ENCODE peak calls at places on chromosome 15, in ten cellular contexts. One of them, this sample, is unnamed.

GRCh38 chr15:51585953-51586352 is 36.6 kb downstream of the DMXL2 start:
- DNase-seq in NCI-H748 treated with DMSO at 0.1 percent for 48 hours: no peak
- DNase-seq in iPS-NIHi11: no peak
- DNase-seq in T follicular helper cell: no peak
- DNase-seq in OCI-M1: no peak
- DNase-seq in bronchial epithelial cell: no peak
- DNase-seq in stimulated activated CD4-positive, alpha-beta T cell treated with anti-CD3 and anti-CD28 coated beads, Interleukin-12 subunit alpha, Interleukin-12 subunit beta, amount 100 ng/mL, for 24 hours: no peak
- DNase-seq in mammary epithelial cell: no peak
- DNase-seq in T-helper 9 cell: no peak
- DNase-seq in H4: no peak
- DNase-seq in this sample: no peak

GRCh38 chr15:26157081-26157480 is 294.0 kb upstream of the ATP10A start:
- DNase-seq in NCI-H748 treated with DMSO at 0.1 percent for 48 hours: peak; percentile 51
- DNase-seq in iPS-NIHi11: no peak
- DNase-seq in T follicular helper cell: no peak
- DNase-seq in OCI-M1: no peak
- DNase-seq in bronchial epithelial cell: no peak
- DNase-seq in stimulated activated CD4-positive, alpha-beta T cell treated with anti-CD3 and anti-CD28 coated beads, Interleukin-12 subunit alpha, Interleukin-12 subunit beta, amount 100 ng/mL, for 24 hours: no peak
- DNase-seq in mammary epithelial cell: no peak
- DNase-seq in T-helper 9 cell: no peak
- DNase-seq in H4: no peak
- DNase-seq in this sample: peak; percentile 43

GRCh38 chr15:99613887-99614642 is 48.3 kb downstream of the MEF2A start:
- DNase-seq in NCI-H748 treated with DMSO at 0.1 percent for 48 hours: no peak
- DNase-seq in iPS-NIHi11: no peak
- DNase-seq in T follicular helper cell: no peak
- DNase-seq in OCI-M1: peak; percentile 63
- DNase-seq in bronchial epithelial cell: peak; percentile 18
- DNase-seq in stimulated activated CD4-positive, alpha-beta T cell treated with anti-CD3 and anti-CD28 coated beads, Interleukin-12 subunit alpha, Interleukin-12 subunit beta, amount 100 ng/mL, for 24 hours: no peak
- DNase-seq in mammary epithelial cell: peak; percentile 20
- DNase-seq in T-helper 9 cell: no peak
- DNase-seq in H4: no peak
- DNase-seq in this sample: no peak

GRCh38 chr15:97961067-97961954 is 808 bp downstream of the ARRDC4 start:
- DNase-seq in NCI-H748 treated with DMSO at 0.1 percent for 48 hours: peak; percentile 6
- DNase-seq in iPS-NIHi11: peak; percentile 39
- DNase-seq in T follicular helper cell: peak; percentile 0
- DNase-seq in OCI-M1: peak; percentile 39
- DNase-seq in bronchial epithelial cell: no peak
- DNase-seq in stimulated activated CD4-positive, alpha-beta T cell treated with anti-CD3 and anti-CD28 coated beads, Interleukin-12 subunit alpha, Interleukin-12 subunit beta, amount 100 ng/mL, for 24 hours: no peak
- DNase-seq in mammary epithelial cell: peak; percentile 40
- DNase-seq in T-helper 9 cell: no peak
- DNase-seq in H4: no peak
- DNase-seq in this sample: peak; percentile 17

GRCh38 chr15:100210338-100210737 is 131.4 kb downstream of the ADAMTS17 start:
- DNase-seq in NCI-H748 treated with DMSO at 0.1 percent for 48 hours: no peak
- DNase-seq in iPS-NIHi11: no peak
- DNase-seq in T follicular helper cell: no peak
- DNase-seq in OCI-M1: no peak
- DNase-seq in bronchial epithelial cell: no peak
- DNase-seq in stimulated activated CD4-positive, alpha-beta T cell treated with anti-CD3 and anti-CD28 coated beads, Interleukin-12 subunit alpha, Interleukin-12 subunit beta, amount 100 ng/mL, for 24 hours: no peak
- DNase-seq in mammary epithelial cell: no peak
- DNase-seq in T-helper 9 cell: no peak
- DNase-seq in H4: no peak
- DNase-seq in this sample: no peak

GRCh38 chr15:38864122-38864521 is 299.5 kb upstream of the RASGRP1 start:
- DNase-seq in NCI-H748 treated with DMSO at 0.1 percent for 48 hours: no peak
- DNase-seq in iPS-NIHi11: no peak
- DNase-seq in T follicular helper cell: no peak
- DNase-seq in OCI-M1: no peak
- DNase-seq in bronchial epithelial cell: no peak
- DNase-seq in stimulated activated CD4-positive, alpha-beta T cell treated with anti-CD3 and anti-CD28 coated beads, Interleukin-12 subunit alpha, Interleukin-12 subunit beta, amount 100 ng/mL, for 24 hours: no peak
- DNase-seq in mammary epithelial cell: no peak
- DNase-seq in T-helper 9 cell: no peak
- DNase-seq in H4: no peak
- DNase-seq in this sample: no peak

GRCh38 chr15:44541282-44541958 is 4.5 kb downstream of the EIF3J start:
- DNase-seq in NCI-H748 treated with DMSO at 0.1 percent for 48 hours: no peak
- DNase-seq in iPS-NIHi11: no peak
- DNase-seq in T follicular helper cell: no peak
- DNase-seq in OCI-M1: no peak
- DNase-seq in bronchial epithelial cell: peak; percentile 33
- DNase-seq in stimulated activated CD4-positive, alpha-beta T cell treated with anti-CD3 and anti-CD28 coated beads, Interleukin-12 subunit alpha, Interleukin-12 subunit beta, amount 100 ng/mL, for 24 hours: no peak
- DNase-seq in mammary epithelial cell: peak; percentile 43
- DNase-seq in T-helper 9 cell: no peak
- DNase-seq in H4: no peak
- DNase-seq in this sample: no peak

GRCh38 chr15:99226802-99227201 is 22.6 kb downstream of the TTC23 start:
- DNase-seq in NCI-H748 treated with DMSO at 0.1 percent for 48 hours: no peak
- DNase-seq in iPS-NIHi11: no peak
- DNase-seq in T follicular helper cell: no peak
- DNase-seq in OCI-M1: no peak
- DNase-seq in bronchial epithelial cell: no peak
- DNase-seq in stimulated activated CD4-positive, alpha-beta T cell treated with anti-CD3 and anti-CD28 coated beads, Interleukin-12 subunit alpha, Interleukin-12 subunit beta, amount 100 ng/mL, for 24 hours: no peak
- DNase-seq in mammary epithelial cell: no peak
- DNase-seq in T-helper 9 cell: no peak
- DNase-seq in H4: no peak
- DNase-seq in this sample: no peak

GRCh38 chr15:89654847-89655805 is at the start of gene KIF7:
- DNase-seq in NCI-H748 treated with DMSO at 0.1 percent for 48 hours: no peak
- DNase-seq in iPS-NIHi11: peak; percentile 99
- DNase-seq in T follicular helper cell: no peak
- DNase-seq in OCI-M1: peak; percentile 9
- DNase-seq in bronchial epithelial cell: no peak
- DNase-seq in stimulated activated CD4-positive, alpha-beta T cell treated with anti-CD3 and anti-CD28 coated beads, Interleukin-12 subunit alpha, Interleukin-12 subunit beta, amount 100 ng/mL, for 24 hours: peak; percentile 7
- DNase-seq in mammary epithelial cell: peak; percentile 19
- DNase-seq in T-helper 9 cell: no peak
- DNase-seq in H4: peak; percentile 43
- DNase-seq in this sample: no peak

GRCh38 chr15:85748176-85748575 is 46.5 kb downstream of the KLHL25 start:
- DNase-seq in NCI-H748 treated with DMSO at 0.1 percent for 48 hours: no peak
- DNase-seq in iPS-NIHi11: no peak
- DNase-seq in T follicular helper cell: no peak
- DNase-seq in OCI-M1: no peak
- DNase-seq in bronchial epithelial cell: no peak
- DNase-seq in stimulated activated CD4-positive, alpha-beta T cell treated with anti-CD3 and anti-CD28 coated beads, Interleukin-12 subunit alpha, Interleukin-12 subunit beta, amount 100 ng/mL, for 24 hours: no peak
- DNase-seq in mammary epithelial cell: no peak
- DNase-seq in T-helper 9 cell: no peak
- DNase-seq in H4: no peak
- DNase-seq in this sample: no peak

GRCh38 chr15:71437919-71438318 is 322.6 kb downstream of the THSD4 start:
- DNase-seq in NCI-H748 treated with DMSO at 0.1 percent for 48 hours: no peak
- DNase-seq in iPS-NIHi11: no peak
- DNase-seq in T follicular helper cell: no peak
- DNase-seq in OCI-M1: no peak
- DNase-seq in bronchial epithelial cell: no peak
- DNase-seq in stimulated activated CD4-positive, alpha-beta T cell treated with anti-CD3 and anti-CD28 coated beads, Interleukin-12 subunit alpha, Interleukin-12 subunit beta, amount 100 ng/mL, for 24 hours: no peak
- DNase-seq in mammary epithelial cell: no peak
- DNase-seq in T-helper 9 cell: no peak
- DNase-seq in H4: no peak
- DNase-seq in this sample: no peak

GRCh38 chr15:55742927-55743614 is at the start of gene PRTG:
- DNase-seq in NCI-H748 treated with DMSO at 0.1 percent for 48 hours: peak; percentile 13
- DNase-seq in iPS-NIHi11: peak; percentile 89
- DNase-seq in T follicular helper cell: no peak
- DNase-seq in OCI-M1: peak; percentile 25
- DNase-seq in bronchial epithelial cell: no peak
- DNase-seq in stimulated activated CD4-positive, alpha-beta T cell treated with anti-CD3 and anti-CD28 coated beads, Interleukin-12 subunit alpha, Interleukin-12 subunit beta, amount 100 ng/mL, for 24 hours: no peak
- DNase-seq in mammary epithelial cell: peak; percentile 37
- DNase-seq in T-helper 9 cell: no peak
- DNase-seq in H4: peak; percentile 27
- DNase-seq in this sample: peak; percentile 21

GRCh38 chr15:62648954-62649353 is 393.6 kb upstream of the TPM1 start:
- DNase-seq in NCI-H748 treated with DMSO at 0.1 percent for 48 hours: peak; percentile 4
- DNase-seq in iPS-NIHi11: no peak
- DNase-seq in T follicular helper cell: no peak
- DNase-seq in OCI-M1: peak; percentile 17
- DNase-seq in bronchial epithelial cell: peak; percentile 22
- DNase-seq in stimulated activated CD4-positive, alpha-beta T cell treated with anti-CD3 and anti-CD28 coated beads, Interleukin-12 subunit alpha, Interleukin-12 subunit beta, amount 100 ng/mL, for 24 hours: no peak
- DNase-seq in mammary epithelial cell: no peak
- DNase-seq in T-helper 9 cell: no peak
- DNase-seq in H4: peak; percentile 26
- DNase-seq in this sample: no peak

This sample was measured in NCI-H774.